ENCODE peak calls at places on chromosome 1, in ten cellular contexts. L is activated CD8-positive, alpha-beta memory T cell treated with anti-CD3 and anti-CD28 coated beads for 24 hours; J is T-helper 1 cell; N is T-helper 2 cell; W is sciatic nerve; F is nucleus accumbens; V is ureter; A is NCI-H2029; I is effector memory CD8-positive, alpha-beta T cell; Y is GM23338. B is an unnamed sample.

GRCh38 chr1:20063861-20064292 is 6.1 kb upstream of the PLA2G5 start:
- DNase-seq in W (no peak), N (no peak), V (no peak), J (no peak), Y (no peak), A (no peak), F (no peak), I (no peak), L (peak), B (no peak)

GRCh38 chr1:208209286-208209685 is 34.9 kb downstream of the PLXNA2 start:
- DNase-seq in A (peak), W (no peak), Y (no peak), J (no peak), L (no peak), I (no peak), N (no peak), F (no peak), V (no peak), B (no peak)

GRCh38 chr1:65049941-65050713 is 83.8 kb upstream of the JAK1 start:
- DNase-seq in J (no peak), V (no peak), Y (no peak), I (no peak), N (peak), L (no peak), A (peak), F (no peak), W (no peak), B (no peak)

GRCh38 chr1:43241352-43241953 is 28.3 kb upstream of the TMEM125 start:
- DNase-seq in V (peak), A (no peak), J (no peak), N (no peak), L (no peak), W (no peak), Y (no peak), F (no peak), I (no peak), B (no peak)

GRCh38 chr1:74969566-74970135 is 164.5 kb upstream of the LHX8 start:
- DNase-seq in Y (no peak), V (no peak), A (no peak), W (no peak), J (no peak), F (no peak), I (no peak), N (no peak), L (no peak), B (no peak)

GRCh38 chr1:155979525-155980343 is 1.4 kb upstream of the ARHGEF2 start:
- DNase-seq in Y (no peak), L (no peak), N (no peak), W (no peak), V (no peak), A (no peak), J (no peak), F (no peak), I (no peak), B (no peak)

GRCh38 chr1:18560692-18561091 is 70.0 kb upstream of the PAX7 start:
- DNase-seq in V (no peak), I (no peak), F (no peak), L (no peak), N (no peak), J (no peak), A (no peak), W (no peak), Y (peak), B (no peak)

GRCh38 chr1:219313961-219314360 is 140.3 kb downstream of the LYPLAL1 start:
- DNase-seq in I (no peak), V (no peak), Y (no peak), A (no peak), W (no peak), J (no peak), N (no peak), F (no peak), L (no peak), B (no peak)

GRCh38 chr1:204544321-204544720 is 28.1 kb downstream of the MDM4 start:
- DNase-seq in J (no peak), A (no peak), F (no peak), N (peak), W (no peak), I (no peak), V (no peak), L (no peak), Y (no peak), B (no peak)

GRCh38 chr1:109985251-109986053 is 887 bp downstream of the AHCYL1 start:
- DNase-seq in N (no peak), F (no peak), J (no peak), I (no peak), L (no peak), Y (no peak), V (peak), W (no peak), A (no peak), B (no peak)